ENCODE peak calls at places on chromosomes 7 and 10, in five cellular contexts. V is HTR-8/SVneo, W is small intestine, M is NCI-H1105 treated with DMSO at 0.1 percent for 48 hours, B is retinal pigment epithelial cell. K is an unnamed sample.
A peak's percentile ranks its signal among the peaks of the same experiment; 100 is the strongest.

GRCh38 chr10:79446451-79447020 is 1.1 kb upstream of the ZCCHC24 start:
- DNase-seq in M (no peak), W (peak; percentile 36), V (no peak), B (no peak), K (peak; percentile 31)

GRCh38 chr10:117312430-117312829 is 62.8 kb downstream of the PDZD8 start:
- DNase-seq in B (no peak), V (no peak), M (no peak), W (no peak), K (peak; percentile 89)

GRCh38 chr10:50248057-50248456 is 3.3 kb downstream of the ASAH2 start:
- DNase-seq in W (peak; percentile 93), M (no peak), V (no peak), B (no peak), K (no peak)

GRCh38 chr7:101856488-101857357 is 39.3 kb downstream of the CUX1 start:
- DNase-seq in M (no peak), V (no peak), B (no peak), W (peak; percentile 98), K (peak; percentile 86)

GRCh38 chr7:156059374-156059773 is 247.1 kb upstream of the SHH start:
- DNase-seq in B (no peak), W (no peak), M (no peak), V (no peak), K (no peak)

GRCh38 chr10:490891-491571 is 198.4 kb downstream of the DIP2C start:
- DNase-seq in M (no peak), V (no peak), W (no peak), B (no peak), K (peak; percentile 30)

GRCh38 chr10:97121084-97121483 is 64.7 kb downstream of the SLIT1 start:
- DNase-seq in V (no peak), B (no peak), W (no peak), M (no peak), K (no peak)

GRCh38 chr7:2873686-2874551 is 29.8 kb upstream of the GNA12 start:
- DNase-seq in B (peak; percentile 78), M (no peak), W (no peak), V (peak; percentile 85), K (peak; percentile 64)

GRCh38 chr10:62636825-62637248 is 167.7 kb upstream of the ADO start:
- DNase-seq in M (no peak), B (no peak), W (no peak), V (no peak), K (no peak)

GRCh38 chr7:7816084-7816483 is 97.7 kb upstream of the RPA3 start:
- DNase-seq in V (no peak), W (peak; percentile 40), B (no peak), M (no peak), K (no peak)

GRCh38 chr10:122445904-122446303 is 8.5 kb upstream of the ARMS2 start:
- DNase-seq in M (no peak), B (no peak), W (no peak), V (no peak), K (no peak)

GRCh38 chr7:17207220-17207619 is 91.2 kb upstream of the AHR start:
- DNase-seq in B (no peak), W (no peak), V (no peak), M (no peak), K (no peak)

K was measured in trophoblast cell.